ENCODE peak calls at places on chromosomes 16 and 17, in five cellular contexts. P is NCI-H1417 treated with DMSO at 0.1 percent for 48 hours, D is RKO, S is cardiac muscle cell, U is heart left ventricle. B is an unnamed sample.

GRCh38 chr17:13562271-13562800 is 39.4 kb downstream of the HS3ST3A1 start:
- DNase-seq in P (no peak), D (peak; percentile 82), S (no peak), U (peak; percentile 51), B (no peak)

GRCh38 chr16:67104061-67104460 is 5.7 kb upstream of the PHAF1 start:
- DNase-seq in P (no peak), D (peak; percentile 80), S (peak; percentile 17), U (peak; percentile 31), B (peak; percentile 52)

GRCh38 chr17:8062435-8062806 is 23.6 kb downstream of the ALOX15B start:
- DNase-seq in P (no peak), D (no peak), S (no peak), U (no peak), B (peak; percentile 81)

GRCh38 chr16:67021321-67021720 is 7.6 kb upstream of the CBFB start:
- DNase-seq in P (no peak), D (no peak), S (no peak), U (no peak), B (no peak)

GRCh38 chr16:50719401-50720337 is 22.2 kb upstream of the CYLD start:
- DNase-seq in P (no peak), D (peak; percentile 6), S (no peak), U (no peak), B (no peak)

GRCh38 chr17:72390675-72391501 is 270.1 kb downstream of the SOX9 start:
- DNase-seq in P (no peak), D (peak; percentile 28), S (no peak), U (no peak), B (no peak)

GRCh38 chr16:70725912-70726828 is 40.3 kb upstream of the MTSS2 start:
- DNase-seq in P (no peak), D (no peak), S (peak; percentile 65), U (peak; percentile 87), B (no peak)

GRCh38 chr17:5785867-5786509 is 201.7 kb upstream of the NLRP1 start:
- DNase-seq in P (no peak), D (peak; percentile 10), S (no peak), U (no peak), B (peak; percentile 29)

GRCh38 chr16:81995651-81996050 is 15.6 kb downstream of the SDR42E1 start:
- DNase-seq in P (no peak), D (no peak), S (no peak), U (no peak), B (peak; percentile 11)

GRCh38 chr16:3112058-3112880 is at the start of gene ZNF205:
- DNase-seq in P (peak; percentile 39), D (peak; percentile 85), S (peak; percentile 77), U (peak; percentile 87), B (peak; percentile 73)

GRCh38 chr17:75743625-75744206 is 21.3 kb downstream of the GALK1 start:
- DNase-seq in P (no peak), D (no peak), S (no peak), U (no peak), B (no peak)

GRCh38 chr17:67221062-67221998 is 23.7 kb downstream of the HELZ start:
- DNase-seq in P (no peak), D (peak; percentile 46), S (peak; percentile 48), U (no peak), B (peak; percentile 23)

GRCh38 chr17:49971848-49972485 is 3.0 kb downstream of the DLX4 start:
- DNase-seq in P (no peak), D (no peak), S (peak; percentile 23), U (no peak), B (no peak)

GRCh38 chr16:30651124-30652004 is 604 bp downstream of the PRR14 start:
- DNase-seq in P (no peak), D (peak; percentile 74), S (peak; percentile 74), U (peak; percentile 79), B (peak; percentile 79)

GRCh38 chr16:49022351-49022963 is 259.2 kb downstream of the CBLN1 start:
- DNase-seq in P (no peak), D (no peak), S (no peak), U (no peak), B (no peak)

GRCh38 chr16:84467709-84468108 is 36.8 kb downstream of the MEAK7 start:
- DNase-seq in P (no peak), D (no peak), S (no peak), U (no peak), B (no peak)

GRCh38 chr16:87686697-87687570 is 78.9 kb downstream of the KLHDC4 start:
- DNase-seq in P (no peak), D (no peak), S (no peak), U (no peak), B (no peak)